ENCODE peak calls at places on chromosomes 16 and 17, in five cellular contexts. One of them, this sample, is unnamed.

GRCh38 chr17:47701603-47702002 is 7.6 kb downstream of the TBKBP1 start:
- DNase-seq in HepG2: no peak
- DNase-seq in H1: no peak
- DNase-seq in GM12878: no peak
- DNase-seq in NT2/D1: no peak
- DNase-seq in this sample: no peak

GRCh38 chr17:48002208-48002919 is 31.5 kb downstream of the CDK5RAP3 start:
- DNase-seq in HepG2: peak; percentile 50
- DNase-seq in H1: no peak
- DNase-seq in GM12878: peak; percentile 75
- DNase-seq in NT2/D1: no peak
- DNase-seq in this sample: no peak

GRCh38 chr16:9297437-9298113 is 206.1 kb downstream of the HAPSTR1 start:
- DNase-seq in HepG2: peak; percentile 63
- DNase-seq in H1: peak; percentile 21
- DNase-seq in GM12878: no peak
- DNase-seq in NT2/D1: peak; percentile 69
- DNase-seq in this sample: peak; percentile 75

GRCh38 chr17:67830440-67830839 is 5.1 kb downstream of the BPTF start:
- DNase-seq in HepG2: no peak
- DNase-seq in H1: no peak
- DNase-seq in GM12878: no peak
- DNase-seq in NT2/D1: no peak
- DNase-seq in this sample: no peak

GRCh38 chr16:85898521-85899442 is at the start of gene IRF8:
- DNase-seq in HepG2: no peak
- DNase-seq in H1: no peak
- DNase-seq in GM12878: peak; percentile 59
- DNase-seq in NT2/D1: no peak
- DNase-seq in this sample: peak; percentile 87

GRCh38 chr17:48478224-48479013 is 48.4 kb upstream of the SKAP1 start:
- DNase-seq in HepG2: no peak
- DNase-seq in H1: no peak
- DNase-seq in GM12878: peak; percentile 84
- DNase-seq in NT2/D1: no peak
- DNase-seq in this sample: no peak

GRCh38 chr17:21119945-21120249 is 6.9 kb upstream of the DHRS7B start:
- DNase-seq in HepG2: no peak
- DNase-seq in H1: no peak
- DNase-seq in GM12878: no peak
- DNase-seq in NT2/D1: no peak
- DNase-seq in this sample: no peak

GRCh38 chr17:5846001-5846400 is 224.2 kb upstream of the WSCD1 start:
- DNase-seq in HepG2: no peak
- DNase-seq in H1: no peak
- DNase-seq in GM12878: no peak
- DNase-seq in NT2/D1: no peak
- DNase-seq in this sample: no peak

GRCh38 chr16:50688083-50688482 is 5.3 kb upstream of the NOD2 start:
- DNase-seq in HepG2: no peak
- DNase-seq in H1: no peak
- DNase-seq in GM12878: no peak
- DNase-seq in NT2/D1: no peak
- DNase-seq in this sample: no peak

GRCh38 chr16:27729516-27730304 is 179.8 kb downstream of the KATNIP start:
- DNase-seq in HepG2: no peak
- DNase-seq in H1: no peak
- DNase-seq in GM12878: no peak
- DNase-seq in NT2/D1: no peak
- DNase-seq in this sample: no peak

GRCh38 chr17:50593321-50593720 is 32.8 kb downstream of the CACNA1G start:
- DNase-seq in HepG2: peak; percentile 21
- DNase-seq in H1: no peak
- DNase-seq in GM12878: no peak
- DNase-seq in NT2/D1: peak; percentile 16
- DNase-seq in this sample: no peak

GRCh38 chr16:26988186-26988585 is 78.5 kb upstream of the C16orf82 start:
- DNase-seq in HepG2: no peak
- DNase-seq in H1: no peak
- DNase-seq in GM12878: no peak
- DNase-seq in NT2/D1: no peak
- DNase-seq in this sample: no peak

GRCh38 chr17:48471807-48472484 is 41.9 kb upstream of the SKAP1 start:
- DNase-seq in HepG2: no peak
- DNase-seq in H1: no peak
- DNase-seq in GM12878: no peak
- DNase-seq in NT2/D1: no peak
- DNase-seq in this sample: no peak

DNA sequence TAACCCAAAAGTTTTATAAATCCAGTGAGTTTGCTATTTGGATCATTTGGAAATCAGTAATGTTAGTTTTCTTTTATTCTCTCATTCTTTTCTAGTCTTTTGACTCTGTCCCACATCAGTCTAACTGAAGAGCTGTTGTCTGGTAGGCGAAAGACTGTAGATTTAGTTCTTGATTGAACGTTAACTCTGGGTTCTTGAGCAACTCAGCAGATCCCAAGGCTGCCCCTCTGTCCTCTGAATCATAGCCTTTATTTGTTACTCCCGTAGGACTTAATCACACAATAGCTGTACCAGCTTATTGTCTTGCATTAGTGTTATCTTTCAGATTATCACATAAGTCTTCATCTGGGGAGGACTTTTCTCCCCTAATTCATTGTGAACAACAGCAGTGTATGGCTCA is 119.3 kb upstream of the TOM1L1 start:
- DNase-seq in HepG2: no peak
- DNase-seq in H1: no peak
- DNase-seq in GM12878: no peak
- DNase-seq in NT2/D1: no peak
- DNase-seq in this sample: no peak
- TF ChIP-seq SUZ12 in HepG2: no peak
- TF ChIP-seq SUZ12 in H1: no peak
- TF ChIP-seq SUZ12 in GM12878: no peak
- TF ChIP-seq SUZ12 in NT2/D1: no peak
- TF ChIP-seq SUZ12 in this sample: no peak

GRCh38 chr17:28746611-28747045 is 2.8 kb downstream of the TRAF4 start:
- DNase-seq in HepG2: no peak
- DNase-seq in H1: no peak
- DNase-seq in GM12878: no peak
- DNase-seq in NT2/D1: no peak
- DNase-seq in this sample: no peak
- TF ChIP-seq SUZ12 in HepG2: no peak
- TF ChIP-seq SUZ12 in H1: no peak
- TF ChIP-seq SUZ12 in GM12878: no peak
- TF ChIP-seq SUZ12 in NT2/D1: no peak
- TF ChIP-seq SUZ12 in this sample: no peak

GRCh38 chr16:4500283-4500682 is 24.1 kb downstream of the HMOX2 start:
- DNase-seq in HepG2: peak; percentile 39
- DNase-seq in H1: no peak
- DNase-seq in GM12878: no peak
- DNase-seq in NT2/D1: no peak
- DNase-seq in this sample: no peak
- TF ChIP-seq SUZ12 in HepG2: no peak
- TF ChIP-seq SUZ12 in H1: no peak
- TF ChIP-seq SUZ12 in GM12878: no peak
- TF ChIP-seq SUZ12 in NT2/D1: no peak
- TF ChIP-seq SUZ12 in this sample: no peak

GRCh38 chr16:6190756-6191155 is 1093.2 kb upstream of the EEF2KMT start:
- DNase-seq in HepG2: no peak
- DNase-seq in H1: no peak
- DNase-seq in GM12878: no peak
- DNase-seq in NT2/D1: no peak
- DNase-seq in this sample: no peak

GRCh38 chr16:6193718-6194117 is 1096.1 kb upstream of the EEF2KMT start:
- DNase-seq in HepG2: peak; percentile 1
- DNase-seq in H1: peak; percentile 77
- DNase-seq in GM12878: no peak
- DNase-seq in NT2/D1: peak; percentile 90
- DNase-seq in this sample: no peak

DNA sequence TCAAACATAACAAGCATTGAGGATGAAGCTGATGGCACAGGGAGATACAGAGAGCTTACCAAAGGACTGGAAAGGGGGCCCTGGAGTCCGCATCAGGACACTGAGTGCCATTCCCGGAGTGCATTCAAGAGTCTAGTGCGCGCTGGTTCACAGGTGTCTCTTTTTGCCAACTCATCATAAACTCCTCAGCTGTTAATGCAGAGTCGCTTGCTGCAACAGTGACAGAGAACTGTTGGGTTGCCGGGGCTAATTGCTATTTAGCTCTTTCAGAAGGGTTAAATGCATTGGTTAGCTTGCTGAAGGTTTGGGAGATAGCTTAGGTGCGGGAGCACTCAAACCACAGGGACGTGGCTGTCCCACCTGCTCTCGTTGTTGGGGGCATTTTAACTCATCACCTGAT is 1091.6 kb upstream of the EEF2KMT start:
- DNase-seq in HepG2: no peak
- DNase-seq in H1: no peak
- DNase-seq in GM12878: no peak
- DNase-seq in NT2/D1: no peak
- DNase-seq in this sample: no peak
- TF ChIP-seq SUZ12 in HepG2: no peak
- TF ChIP-seq SUZ12 in H1: no peak
- TF ChIP-seq SUZ12 in GM12878: no peak
- TF ChIP-seq SUZ12 in NT2/D1: no peak
- TF ChIP-seq SUZ12 in this sample: no peak

GRCh38 chr17:76090517-76091135 is 11.6 kb downstream of the ZACN start:
- DNase-seq in HepG2: no peak
- DNase-seq in H1: no peak
- DNase-seq in GM12878: no peak
- DNase-seq in NT2/D1: no peak
- DNase-seq in this sample: no peak
- TF ChIP-seq SUZ12 in HepG2: no peak
- TF ChIP-seq SUZ12 in H1: no peak
- TF ChIP-seq SUZ12 in GM12878: no peak
- TF ChIP-seq SUZ12 in NT2/D1: no peak
- TF ChIP-seq SUZ12 in this sample: no peak

DNA sequence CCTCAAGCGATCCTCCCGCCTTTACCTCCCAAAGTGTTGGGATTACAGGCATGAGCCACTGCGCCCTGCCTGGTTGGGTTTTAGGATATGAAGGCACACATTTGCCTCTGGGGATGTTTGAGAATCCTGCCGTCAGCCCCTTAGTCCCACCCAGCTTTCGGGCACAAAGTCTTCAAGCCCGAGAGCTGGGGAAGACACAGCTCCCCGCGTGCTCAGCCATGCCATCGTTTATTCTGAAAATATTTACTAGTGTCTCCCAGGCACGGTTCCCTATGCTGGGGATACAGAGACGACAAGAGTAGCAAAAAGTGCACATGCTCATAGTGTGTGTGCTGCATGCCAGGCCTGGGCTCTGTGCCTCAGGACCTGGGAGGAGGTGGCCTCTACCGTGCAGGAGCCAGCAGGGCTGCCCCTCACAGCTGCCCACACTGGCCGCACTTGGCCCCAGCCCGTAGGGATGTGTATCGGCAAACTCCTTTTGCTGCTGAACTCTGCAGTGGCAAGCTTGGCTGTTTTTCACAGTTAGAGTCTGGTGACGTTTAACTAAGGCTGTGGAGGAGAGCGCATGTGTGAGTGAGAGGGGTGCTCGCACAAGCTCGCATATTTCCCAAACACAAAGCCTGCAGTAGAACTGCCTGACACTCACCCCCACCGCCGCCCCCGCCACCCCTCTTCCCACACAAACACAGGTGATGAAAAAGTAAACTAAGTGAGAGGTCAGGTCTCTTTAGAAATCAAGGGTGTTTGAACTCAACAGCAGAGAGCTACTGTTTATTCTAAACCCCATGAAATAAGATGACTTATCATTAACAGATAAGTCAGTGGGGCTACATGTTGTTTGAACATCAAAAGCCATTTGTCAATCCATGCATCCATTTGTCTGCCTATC is 266.4 kb downstream of the MRTFB start:
- DNase-seq in HepG2: peak; percentile 73
- DNase-seq in H1: no peak
- DNase-seq in GM12878: no peak
- DNase-seq in NT2/D1: no peak
- DNase-seq in this sample: no peak
- TF ChIP-seq SUZ12 in HepG2: no peak
- TF ChIP-seq SUZ12 in H1: no peak
- TF ChIP-seq SUZ12 in GM12878: no peak
- TF ChIP-seq SUZ12 in NT2/D1: no peak
- TF ChIP-seq SUZ12 in this sample: no peak

GRCh38 chr17:42980766-42981397 is 517 bp downstream of the RUNDC1 start:
- DNase-seq in HepG2: peak; percentile 55
- DNase-seq in H1: no peak
- DNase-seq in GM12878: peak; percentile 24
- DNase-seq in NT2/D1: no peak
- DNase-seq in this sample: peak; percentile 63
- TF ChIP-seq SUZ12 in HepG2: no peak
- TF ChIP-seq SUZ12 in H1: no peak
- TF ChIP-seq SUZ12 in GM12878: no peak
- TF ChIP-seq SUZ12 in NT2/D1: no peak
- TF ChIP-seq SUZ12 in this sample: no peak

GRCh38 chr17:2924211-2924610 is 128.0 kb downstream of the RAP1GAP2 start:
- DNase-seq in HepG2: no peak
- DNase-seq in H1: no peak
- DNase-seq in GM12878: no peak
- DNase-seq in NT2/D1: no peak
- DNase-seq in this sample: no peak
- TF ChIP-seq SUZ12 in HepG2: no peak
- TF ChIP-seq SUZ12 in H1: no peak
- TF ChIP-seq SUZ12 in GM12878: no peak
- TF ChIP-seq SUZ12 in NT2/D1: no peak
- TF ChIP-seq SUZ12 in this sample: no peak

GRCh38 chr17:64777413-64778101 is 115.5 kb upstream of the SMURF2 start:
- DNase-seq in HepG2: no peak
- DNase-seq in H1: no peak
- DNase-seq in GM12878: no peak
- DNase-seq in NT2/D1: no peak
- DNase-seq in this sample: no peak
- TF ChIP-seq SUZ12 in HepG2: no peak
- TF ChIP-seq SUZ12 in H1: no peak
- TF ChIP-seq SUZ12 in GM12878: no peak
- TF ChIP-seq SUZ12 in NT2/D1: no peak
- TF ChIP-seq SUZ12 in this sample: no peak

This sample was measured in HEK293T.